ENCODE peak calls at places on chromosomes 1 and 21, in nine cellular contexts. One of them, this sample, is unnamed.

GRCh38 chr1:8818325-8818775 is 910 bp upstream of the RERE start:
- DNase-seq in pancreas: peak
- DNase-seq in NCI-H510A treated with DMSO at 0.1 percent for 48 hours: peak
- DNase-seq in left lung: no peak
- DNase-seq in H7: no peak
- DNase-seq in coronary artery: no peak
- DNase-seq in HTR-8/SVneo: no peak
- DNase-seq in activated CD4-positive, alpha-beta T cell treated with anti-CD3 and anti-CD28 coated beads for 1 hour: no peak
- DNase-seq in osteocyte: no peak
- DNase-seq in this sample: peak

GRCh38 chr1:8871539-8871935 is 6.9 kb downstream of the ENO1 start:
- DNase-seq in pancreas: no peak
- DNase-seq in NCI-H510A treated with DMSO at 0.1 percent for 48 hours: peak
- DNase-seq in left lung: no peak
- DNase-seq in H7: no peak
- DNase-seq in coronary artery: no peak
- DNase-seq in HTR-8/SVneo: no peak
- DNase-seq in activated CD4-positive, alpha-beta T cell treated with anti-CD3 and anti-CD28 coated beads for 1 hour: no peak
- DNase-seq in osteocyte: no peak
- DNase-seq in this sample: no peak

GRCh38 chr1:56644941-56645662 is at the start of gene PRKAA2:
- DNase-seq in pancreas: peak
- DNase-seq in NCI-H510A treated with DMSO at 0.1 percent for 48 hours: peak
- DNase-seq in left lung: peak
- DNase-seq in H7: peak
- DNase-seq in coronary artery: peak
- DNase-seq in HTR-8/SVneo: peak
- DNase-seq in activated CD4-positive, alpha-beta T cell treated with anti-CD3 and anti-CD28 coated beads for 1 hour: no peak
- DNase-seq in osteocyte: peak
- DNase-seq in this sample: peak

GRCh38 chr1:91732291-91732953 is 153.5 kb downstream of the TGFBR3 start:
- DNase-seq in pancreas: no peak
- DNase-seq in NCI-H510A treated with DMSO at 0.1 percent for 48 hours: peak
- DNase-seq in left lung: no peak
- DNase-seq in H7: no peak
- DNase-seq in coronary artery: no peak
- DNase-seq in HTR-8/SVneo: peak
- DNase-seq in activated CD4-positive, alpha-beta T cell treated with anti-CD3 and anti-CD28 coated beads for 1 hour: no peak
- DNase-seq in osteocyte: no peak
- DNase-seq in this sample: no peak

GRCh38 chr21:32348604-32349332 is 44.0 kb downstream of the URB1 start:
- DNase-seq in pancreas: peak
- DNase-seq in NCI-H510A treated with DMSO at 0.1 percent for 48 hours: no peak
- DNase-seq in left lung: no peak
- DNase-seq in H7: no peak
- DNase-seq in coronary artery: no peak
- DNase-seq in HTR-8/SVneo: no peak
- DNase-seq in activated CD4-positive, alpha-beta T cell treated with anti-CD3 and anti-CD28 coated beads for 1 hour: no peak
- DNase-seq in osteocyte: no peak
- DNase-seq in this sample: no peak

GRCh38 chr21:44420416-44421205 is 34.7 kb upstream of the LRRC3 start:
- DNase-seq in pancreas: peak
- DNase-seq in NCI-H510A treated with DMSO at 0.1 percent for 48 hours: no peak
- DNase-seq in left lung: peak
- DNase-seq in H7: no peak
- DNase-seq in coronary artery: peak
- DNase-seq in HTR-8/SVneo: no peak
- DNase-seq in activated CD4-positive, alpha-beta T cell treated with anti-CD3 and anti-CD28 coated beads for 1 hour: no peak
- DNase-seq in osteocyte: peak
- DNase-seq in this sample: no peak

GRCh38 chr1:91699339-91699970 is 186.5 kb downstream of the TGFBR3 start:
- DNase-seq in pancreas: no peak
- DNase-seq in NCI-H510A treated with DMSO at 0.1 percent for 48 hours: no peak
- DNase-seq in left lung: no peak
- DNase-seq in H7: no peak
- DNase-seq in coronary artery: no peak
- DNase-seq in HTR-8/SVneo: no peak
- DNase-seq in activated CD4-positive, alpha-beta T cell treated with anti-CD3 and anti-CD28 coated beads for 1 hour: no peak
- DNase-seq in osteocyte: no peak
- DNase-seq in this sample: peak

GRCh38 chr1:213231795-213232231 is 180.8 kb downstream of the RPS6KC1 start:
- DNase-seq in pancreas: no peak
- DNase-seq in NCI-H510A treated with DMSO at 0.1 percent for 48 hours: no peak
- DNase-seq in left lung: no peak
- DNase-seq in H7: peak
- DNase-seq in coronary artery: no peak
- DNase-seq in HTR-8/SVneo: peak
- DNase-seq in activated CD4-positive, alpha-beta T cell treated with anti-CD3 and anti-CD28 coated beads for 1 hour: no peak
- DNase-seq in osteocyte: no peak
- DNase-seq in this sample: no peak

GRCh38 chr1:188499690-188500089 is 1670.9 kb downstream of the PLA2G4A start:
- DNase-seq in pancreas: no peak
- DNase-seq in NCI-H510A treated with DMSO at 0.1 percent for 48 hours: no peak
- DNase-seq in left lung: no peak
- DNase-seq in H7: no peak
- DNase-seq in coronary artery: no peak
- DNase-seq in HTR-8/SVneo: no peak
- DNase-seq in activated CD4-positive, alpha-beta T cell treated with anti-CD3 and anti-CD28 coated beads for 1 hour: no peak
- DNase-seq in osteocyte: no peak
- DNase-seq in this sample: no peak

GRCh38 chr1:24886241-24886640 is 43.8 kb downstream of the RUNX3 start:
- DNase-seq in pancreas: no peak
- DNase-seq in NCI-H510A treated with DMSO at 0.1 percent for 48 hours: no peak
- DNase-seq in left lung: no peak
- DNase-seq in H7: peak
- DNase-seq in coronary artery: peak
- DNase-seq in HTR-8/SVneo: no peak
- DNase-seq in activated CD4-positive, alpha-beta T cell treated with anti-CD3 and anti-CD28 coated beads for 1 hour: no peak
- DNase-seq in osteocyte: peak
- DNase-seq in this sample: no peak

GRCh38 chr1:162033445-162033844 is 9.8 kb upstream of the OLFML2B start:
- DNase-seq in pancreas: no peak
- DNase-seq in NCI-H510A treated with DMSO at 0.1 percent for 48 hours: no peak
- DNase-seq in left lung: no peak
- DNase-seq in H7: no peak
- DNase-seq in coronary artery: peak
- DNase-seq in HTR-8/SVneo: no peak
- DNase-seq in activated CD4-positive, alpha-beta T cell treated with anti-CD3 and anti-CD28 coated beads for 1 hour: no peak
- DNase-seq in osteocyte: no peak
- DNase-seq in this sample: no peak

GRCh38 chr1:74728736-74729135 is 4.1 kb downstream of the CRYZ start:
- DNase-seq in pancreas: no peak
- DNase-seq in NCI-H510A treated with DMSO at 0.1 percent for 48 hours: no peak
- DNase-seq in left lung: no peak
- DNase-seq in H7: no peak
- DNase-seq in coronary artery: no peak
- DNase-seq in HTR-8/SVneo: no peak
- DNase-seq in activated CD4-positive, alpha-beta T cell treated with anti-CD3 and anti-CD28 coated beads for 1 hour: no peak
- DNase-seq in osteocyte: no peak
- DNase-seq in this sample: no peak

GRCh38 chr1:184970691-184971161 is 3.6 kb downstream of the NIBAN1 start:
- DNase-seq in pancreas: no peak
- DNase-seq in NCI-H510A treated with DMSO at 0.1 percent for 48 hours: no peak
- DNase-seq in left lung: no peak
- DNase-seq in H7: no peak
- DNase-seq in coronary artery: no peak
- DNase-seq in HTR-8/SVneo: peak
- DNase-seq in activated CD4-positive, alpha-beta T cell treated with anti-CD3 and anti-CD28 coated beads for 1 hour: no peak
- DNase-seq in osteocyte: no peak
- DNase-seq in this sample: no peak

This sample was measured in mucosa of gallbladder.